ENCODE peak calls at places on chromosome 14, in seven cellular contexts. One of them, this sample, is unnamed.

GRCh38 chr14:75184447-75184846 is 8.0 kb upstream of the TMED10 start:
- DNase-seq in HCT116: no peak
- DNase-seq in HepG2: no peak
- DNase-seq in Panc1: no peak
- DNase-seq in HL-60: no peak
- DNase-seq in K562: no peak
- DNase-seq in SK-N-SH: no peak
- DNase-seq in this sample: no peak

GRCh38 chr14:34104750-34105397 is 154.0 kb upstream of the EGLN3 start:
- DNase-seq in HCT116: no peak
- DNase-seq in HepG2: no peak
- DNase-seq in Panc1: no peak
- DNase-seq in HL-60: no peak
- DNase-seq in K562: no peak
- DNase-seq in SK-N-SH: no peak
- DNase-seq in this sample: no peak

GRCh38 chr14:101819251-101819990 is 57.9 kb downstream of the PPP2R5C start:
- DNase-seq in HCT116: no peak
- DNase-seq in HepG2: no peak
- DNase-seq in Panc1: no peak
- DNase-seq in HL-60: no peak
- DNase-seq in K562: no peak
- DNase-seq in SK-N-SH: no peak
- DNase-seq in this sample: no peak

GRCh38 chr14:106491851-106492250 is 965.5 kb downstream of the TMEM121 start:
- DNase-seq in HCT116: no peak
- DNase-seq in HepG2: no peak
- DNase-seq in Panc1: no peak
- DNase-seq in HL-60: peak
- DNase-seq in K562: peak
- DNase-seq in SK-N-SH: no peak
- DNase-seq in this sample: peak

GRCh38 chr14:50961606-50962259 is 17.4 kb upstream of the PYGL start:
- DNase-seq in HCT116: no peak
- DNase-seq in HepG2: no peak
- DNase-seq in Panc1: peak
- DNase-seq in HL-60: no peak
- DNase-seq in K562: no peak
- DNase-seq in SK-N-SH: peak
- DNase-seq in this sample: no peak

GRCh38 chr14:56487090-56487667 is 92.4 kb upstream of the TMEM260 start:
- DNase-seq in HCT116: peak
- DNase-seq in HepG2: no peak
- DNase-seq in Panc1: no peak
- DNase-seq in HL-60: no peak
- DNase-seq in K562: peak
- DNase-seq in SK-N-SH: no peak
- DNase-seq in this sample: peak

GRCh38 chr14:51236314-51236713 is 3.7 kb upstream of the TMX1 start:
- DNase-seq in HCT116: no peak
- DNase-seq in HepG2: no peak
- DNase-seq in Panc1: no peak
- DNase-seq in HL-60: peak
- DNase-seq in K562: peak
- DNase-seq in SK-N-SH: no peak
- DNase-seq in this sample: no peak

GRCh38 chr14:74922752-74923401 is at the start of gene RPS6KL1:
- DNase-seq in HCT116: peak
- DNase-seq in HepG2: peak
- DNase-seq in Panc1: no peak
- DNase-seq in HL-60: peak
- DNase-seq in K562: peak
- DNase-seq in SK-N-SH: peak
- DNase-seq in this sample: peak

GRCh38 chr14:85359505-85359904 is 170.4 kb upstream of the FLRT2 start:
- DNase-seq in HCT116: no peak
- DNase-seq in HepG2: no peak
- DNase-seq in Panc1: no peak
- DNase-seq in HL-60: no peak
- DNase-seq in K562: no peak
- DNase-seq in SK-N-SH: no peak
- DNase-seq in this sample: no peak

GRCh38 chr14:49955013-49955412 is 62.1 kb downstream of the ARF6 start:
- DNase-seq in HCT116: no peak
- DNase-seq in HepG2: no peak
- DNase-seq in Panc1: no peak
- DNase-seq in HL-60: no peak
- DNase-seq in K562: no peak
- DNase-seq in SK-N-SH: no peak
- DNase-seq in this sample: no peak
- H3K27ac ChIP-seq in HCT116: no peak
- H3K27ac ChIP-seq in HepG2: no peak
- H3K27ac ChIP-seq in Panc1: peak
- H3K27ac ChIP-seq in HL-60: no peak
- H3K27ac ChIP-seq in K562: no peak
- H3K27ac ChIP-seq in SK-N-SH: peak
- H3K27ac ChIP-seq in this sample: no peak

GRCh38 chr14:57617510-57617909 is 123.9 kb upstream of the CCDC198 start:
- DNase-seq in HCT116: no peak
- DNase-seq in HepG2: no peak
- DNase-seq in Panc1: no peak
- DNase-seq in HL-60: no peak
- DNase-seq in K562: no peak
- DNase-seq in SK-N-SH: no peak
- DNase-seq in this sample: peak

GRCh38 chr14:57609313-57609712 is 115.7 kb upstream of the CCDC198 start:
- DNase-seq in HCT116: no peak
- DNase-seq in HepG2: no peak
- DNase-seq in Panc1: no peak
- DNase-seq in HL-60: no peak
- DNase-seq in K562: no peak
- DNase-seq in SK-N-SH: no peak
- DNase-seq in this sample: no peak

GRCh38 chr14:57610631-57611030 is 117.0 kb upstream of the CCDC198 start:
- DNase-seq in HCT116: no peak
- DNase-seq in HepG2: no peak
- DNase-seq in Panc1: no peak
- DNase-seq in HL-60: no peak
- DNase-seq in K562: no peak
- DNase-seq in SK-N-SH: no peak
- DNase-seq in this sample: no peak

GRCh38 chr14:57611555-57612075 is 118.0 kb upstream of the CCDC198 start:
- DNase-seq in HCT116: no peak
- DNase-seq in HepG2: no peak
- DNase-seq in Panc1: no peak
- DNase-seq in HL-60: no peak
- DNase-seq in K562: no peak
- DNase-seq in SK-N-SH: no peak
- DNase-seq in this sample: no peak
- TF ChIP-seq POLR2AphosphoS5 in HCT116: no peak
- TF ChIP-seq POLR2AphosphoS5 in HepG2: no peak
- TF ChIP-seq POLR2AphosphoS5 in Panc1: no peak
- TF ChIP-seq POLR2AphosphoS5 in HL-60: no peak
- TF ChIP-seq POLR2AphosphoS5 in K562: no peak
- TF ChIP-seq POLR2AphosphoS5 in SK-N-SH: no peak
- TF ChIP-seq POLR2AphosphoS5 in this sample: no peak

GRCh38 chr14:47822326-47822725 is 146.9 kb upstream of the MDGA2 start:
- DNase-seq in HCT116: no peak
- DNase-seq in HepG2: no peak
- DNase-seq in Panc1: no peak
- DNase-seq in HL-60: no peak
- DNase-seq in K562: no peak
- DNase-seq in SK-N-SH: no peak
- DNase-seq in this sample: no peak
- TF ChIP-seq REST in HCT116: no peak
- TF ChIP-seq REST in HepG2: no peak
- TF ChIP-seq REST in Panc1: no peak
- TF ChIP-seq REST in HL-60: no peak
- TF ChIP-seq REST in K562: no peak
- TF ChIP-seq REST in SK-N-SH: no peak
- TF ChIP-seq REST in this sample: no peak

GRCh38 chr14:97978336-97978735 is 1181.2 kb downstream of the VRK1 start:
- DNase-seq in HCT116: peak
- DNase-seq in HepG2: no peak
- DNase-seq in Panc1: no peak
- DNase-seq in HL-60: peak
- DNase-seq in K562: no peak
- DNase-seq in SK-N-SH: peak
- DNase-seq in this sample: peak

GRCh38 chr14:97977711-97978261 is 1180.6 kb downstream of the VRK1 start:
- DNase-seq in HCT116: no peak
- DNase-seq in HepG2: no peak
- DNase-seq in Panc1: no peak
- DNase-seq in HL-60: no peak
- DNase-seq in K562: no peak
- DNase-seq in SK-N-SH: peak
- DNase-seq in this sample: no peak

GRCh38 chr14:97975960-97976359 is 1178.8 kb downstream of the VRK1 start:
- DNase-seq in HCT116: no peak
- DNase-seq in HepG2: no peak
- DNase-seq in Panc1: no peak
- DNase-seq in HL-60: no peak
- DNase-seq in K562: no peak
- DNase-seq in SK-N-SH: no peak
- DNase-seq in this sample: no peak

DNA sequence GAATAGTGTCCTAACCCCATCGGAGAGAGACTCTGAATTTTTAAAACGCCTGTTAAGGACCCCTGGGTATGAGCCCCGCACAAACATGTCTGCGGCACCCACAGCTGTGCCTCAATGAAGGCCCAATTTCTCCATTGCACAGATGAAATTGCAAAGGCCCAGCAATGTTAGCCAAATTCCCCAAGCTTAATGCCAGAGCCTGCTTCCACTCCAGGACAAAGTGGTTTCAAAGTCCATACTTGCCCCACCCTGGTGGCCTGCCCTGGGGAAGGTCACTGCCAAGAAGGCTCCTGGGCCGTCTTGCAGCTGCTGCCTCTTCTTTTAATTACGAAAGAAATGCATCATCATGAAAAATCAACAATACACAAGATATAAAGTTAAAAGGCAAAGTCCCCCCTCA is 1179.7 kb downstream of the VRK1 start:
- DNase-seq in HCT116: no peak
- DNase-seq in HepG2: no peak
- DNase-seq in Panc1: no peak
- DNase-seq in HL-60: no peak
- DNase-seq in K562: no peak
- DNase-seq in SK-N-SH: no peak
- DNase-seq in this sample: no peak
- H3K27ac ChIP-seq in HCT116: no peak
- H3K27ac ChIP-seq in HepG2: no peak
- H3K27ac ChIP-seq in Panc1: no peak
- H3K27ac ChIP-seq in HL-60: no peak
- H3K27ac ChIP-seq in K562: no peak
- H3K27ac ChIP-seq in SK-N-SH: no peak
- H3K27ac ChIP-seq in this sample: no peak

GRCh38 chr14:73783107-73783727 is 68.4 kb upstream of the PTGR2 start:
- DNase-seq in HCT116: no peak
- DNase-seq in HepG2: peak
- DNase-seq in Panc1: no peak
- DNase-seq in HL-60: no peak
- DNase-seq in K562: no peak
- DNase-seq in SK-N-SH: no peak
- DNase-seq in this sample: peak
- TF ChIP-seq POLR2AphosphoS5 in HCT116: no peak
- TF ChIP-seq POLR2AphosphoS5 in HepG2: no peak
- TF ChIP-seq POLR2AphosphoS5 in Panc1: no peak
- TF ChIP-seq POLR2AphosphoS5 in HL-60: no peak
- TF ChIP-seq POLR2AphosphoS5 in K562: no peak
- TF ChIP-seq POLR2AphosphoS5 in SK-N-SH: no peak
- TF ChIP-seq POLR2AphosphoS5 in this sample: no peak

GRCh38 chr14:46574976-46575375 is 76.6 kb downstream of the RPL10L start:
- DNase-seq in HCT116: no peak
- DNase-seq in HepG2: no peak
- DNase-seq in Panc1: no peak
- DNase-seq in HL-60: no peak
- DNase-seq in K562: no peak
- DNase-seq in SK-N-SH: no peak
- DNase-seq in this sample: no peak

GRCh38 chr14:46574236-46574970 is 77.2 kb downstream of the RPL10L start:
- DNase-seq in HCT116: no peak
- DNase-seq in HepG2: no peak
- DNase-seq in Panc1: no peak
- DNase-seq in HL-60: no peak
- DNase-seq in K562: no peak
- DNase-seq in SK-N-SH: no peak
- DNase-seq in this sample: no peak

GRCh38 chr14:46573518-46573917 is 78.1 kb downstream of the RPL10L start:
- DNase-seq in HCT116: no peak
- DNase-seq in HepG2: no peak
- DNase-seq in Panc1: no peak
- DNase-seq in HL-60: no peak
- DNase-seq in K562: no peak
- DNase-seq in SK-N-SH: no peak
- DNase-seq in this sample: no peak

GRCh38 chr14:46571970-46572369 is 79.6 kb downstream of the RPL10L start:
- DNase-seq in HCT116: no peak
- DNase-seq in HepG2: peak
- DNase-seq in Panc1: no peak
- DNase-seq in HL-60: no peak
- DNase-seq in K562: no peak
- DNase-seq in SK-N-SH: no peak
- DNase-seq in this sample: no peak
- TF ChIP-seq REST in HCT116: no peak
- TF ChIP-seq REST in HepG2: no peak
- TF ChIP-seq REST in Panc1: no peak
- TF ChIP-seq REST in HL-60: no peak
- TF ChIP-seq REST in K562: no peak
- TF ChIP-seq REST in SK-N-SH: no peak
- TF ChIP-seq REST in this sample: no peak

This sample was measured in GM23338.